ENCODE peak calls at places on chromosomes 5 and 9, in four cellular contexts. One of them, this sample, is unnamed.

GRCh38 chr5:81005708-81006107 is 45.5 kb downstream of the RASGRF2 start:
- DNase-seq in NCI-H774: no peak
- DNase-seq in iPS-NIHi11: no peak
- DNase-seq in 8988T: no peak
- DNase-seq in this sample: no peak

GRCh38 chr5:126527892-126528291 is 67.1 kb downstream of the ALDH7A1 start:
- DNase-seq in NCI-H774: no peak
- DNase-seq in iPS-NIHi11: no peak
- DNase-seq in 8988T: no peak
- DNase-seq in this sample: no peak

GRCh38 chr5:53331463-53331862 is 149.0 kb upstream of the FST start:
- DNase-seq in NCI-H774: no peak
- DNase-seq in iPS-NIHi11: no peak
- DNase-seq in 8988T: no peak
- DNase-seq in this sample: no peak

GRCh38 chr5:178502401-178503100 is 87.6 kb downstream of the COL23A1 start:
- DNase-seq in NCI-H774: no peak
- DNase-seq in iPS-NIHi11: no peak
- DNase-seq in 8988T: no peak
- DNase-seq in this sample: no peak

GRCh38 chr5:130571076-130571475 is 594.0 kb downstream of the HINT1 start:
- DNase-seq in NCI-H774: no peak
- DNase-seq in iPS-NIHi11: no peak
- DNase-seq in 8988T: no peak
- DNase-seq in this sample: no peak

GRCh38 chr9:83538172-83538889 is at the start of gene FRMD3:
- DNase-seq in NCI-H774: peak
- DNase-seq in iPS-NIHi11: peak
- DNase-seq in 8988T: peak
- DNase-seq in this sample: peak

GRCh38 chr9:127869310-127870152 is 7.9 kb downstream of the AK1 start:
- DNase-seq in NCI-H774: peak
- DNase-seq in iPS-NIHi11: peak
- DNase-seq in 8988T: peak
- DNase-seq in this sample: peak

GRCh38 chr9:128805661-128806060 is 12.6 kb upstream of the ENDOG start:
- DNase-seq in NCI-H774: no peak
- DNase-seq in iPS-NIHi11: no peak
- DNase-seq in 8988T: no peak
- DNase-seq in this sample: no peak

GRCh38 chr5:130773813-130774212 is 391.2 kb downstream of the HINT1 start:
- DNase-seq in NCI-H774: peak
- DNase-seq in iPS-NIHi11: peak
- DNase-seq in 8988T: peak
- DNase-seq in this sample: no peak

GRCh38 chr5:67147768-67148167 is 48.8 kb downstream of the CD180 start:
- DNase-seq in NCI-H774: no peak
- DNase-seq in iPS-NIHi11: no peak
- DNase-seq in 8988T: no peak
- DNase-seq in this sample: no peak

GRCh38 chr5:122192883-122193496 is 63.6 kb downstream of the ZNF474 start:
- DNase-seq in NCI-H774: peak
- DNase-seq in iPS-NIHi11: peak
- DNase-seq in 8988T: no peak
- DNase-seq in this sample: no peak

GRCh38 chr5:80159133-80159815 is 96.6 kb downstream of the SERINC5 start:
- DNase-seq in NCI-H774: no peak
- DNase-seq in iPS-NIHi11: no peak
- DNase-seq in 8988T: no peak
- DNase-seq in this sample: no peak

GRCh38 chr9:7656648-7657047 is 142.9 kb downstream of the DMAC1 start:
- DNase-seq in NCI-H774: peak
- DNase-seq in iPS-NIHi11: no peak
- DNase-seq in 8988T: no peak
- DNase-seq in this sample: no peak

GRCh38 chr5:140012443-140012842 is 30.7 kb downstream of the NRG2 start:
- DNase-seq in NCI-H774: no peak
- DNase-seq in iPS-NIHi11: no peak
- DNase-seq in 8988T: no peak
- DNase-seq in this sample: no peak

GRCh38 chr5:143585970-143586369 is 182.5 kb upstream of the NR3C1 start:
- DNase-seq in NCI-H774: no peak
- DNase-seq in iPS-NIHi11: no peak
- DNase-seq in 8988T: no peak
- DNase-seq in this sample: no peak

GRCh38 chr9:136944094-136944518 is 432 bp downstream of the FBXW5 start:
- DNase-seq in NCI-H774: no peak
- DNase-seq in iPS-NIHi11: no peak
- DNase-seq in 8988T: peak
- DNase-seq in this sample: peak

GRCh38 chr5:149195337-149195887 is 54.1 kb downstream of the ABLIM3 start:
- DNase-seq in NCI-H774: no peak
- DNase-seq in iPS-NIHi11: no peak
- DNase-seq in 8988T: no peak
- DNase-seq in this sample: no peak

This sample was measured in HuH-7.5.